ENCODE peak calls at places on chromosome 10, in six cellular contexts. One of them, this sample, is unnamed.

GRCh38 chr10:96456296-96456840 is 57.4 kb downstream of the TLL2 start:
- DNase-seq in foreskin fibroblast: no peak
- DNase-seq in heart left ventricle: no peak
- DNase-seq in astrocyte of the spinal cord: no peak
- DNase-seq in epithelial cell of esophagus: no peak
- DNase-seq in fibroblast of the aortic adventitia: no peak
- DNase-seq in this sample: no peak

GRCh38 chr10:69337312-69338132 is 59.2 kb downstream of the HK1 start:
- DNase-seq in foreskin fibroblast: peak
- DNase-seq in heart left ventricle: peak
- DNase-seq in astrocyte of the spinal cord: peak
- DNase-seq in epithelial cell of esophagus: peak
- DNase-seq in fibroblast of the aortic adventitia: peak
- DNase-seq in this sample: peak

GRCh38 chr10:20004087-20004523 is 187.9 kb downstream of the PLXDC2 start:
- DNase-seq in foreskin fibroblast: no peak
- DNase-seq in heart left ventricle: peak
- DNase-seq in astrocyte of the spinal cord: peak
- DNase-seq in epithelial cell of esophagus: peak
- DNase-seq in fibroblast of the aortic adventitia: peak
- DNase-seq in this sample: peak

GRCh38 chr10:3136336-3136735 is 36.2 kb downstream of the PITRM1 start:
- DNase-seq in foreskin fibroblast: no peak
- DNase-seq in heart left ventricle: peak
- DNase-seq in astrocyte of the spinal cord: no peak
- DNase-seq in epithelial cell of esophagus: peak
- DNase-seq in fibroblast of the aortic adventitia: peak
- DNase-seq in this sample: peak

GRCh38 chr10:122279725-122280141 is 8.6 kb downstream of the BTBD16 start:
- DNase-seq in foreskin fibroblast: peak
- DNase-seq in heart left ventricle: peak
- DNase-seq in astrocyte of the spinal cord: peak
- DNase-seq in epithelial cell of esophagus: peak
- DNase-seq in fibroblast of the aortic adventitia: peak
- DNase-seq in this sample: peak

GRCh38 chr10:130359711-130360110 is 223.5 kb downstream of the GLRX3 start:
- DNase-seq in foreskin fibroblast: no peak
- DNase-seq in heart left ventricle: no peak
- DNase-seq in astrocyte of the spinal cord: no peak
- DNase-seq in epithelial cell of esophagus: no peak
- DNase-seq in fibroblast of the aortic adventitia: no peak
- DNase-seq in this sample: no peak

GRCh38 chr10:5529702-5530411 is 5.1 kb downstream of the CALML3 start:
- DNase-seq in foreskin fibroblast: no peak
- DNase-seq in heart left ventricle: no peak
- DNase-seq in astrocyte of the spinal cord: no peak
- DNase-seq in epithelial cell of esophagus: no peak
- DNase-seq in fibroblast of the aortic adventitia: no peak
- DNase-seq in this sample: no peak

GRCh38 chr10:12444981-12445700 is 95.8 kb downstream of the CAMK1D start:
- DNase-seq in foreskin fibroblast: no peak
- DNase-seq in heart left ventricle: no peak
- DNase-seq in astrocyte of the spinal cord: no peak
- DNase-seq in epithelial cell of esophagus: no peak
- DNase-seq in fibroblast of the aortic adventitia: no peak
- DNase-seq in this sample: no peak

GRCh38 chr10:14605231-14605925 is 169.3 kb downstream of the FAM107B start:
- DNase-seq in foreskin fibroblast: no peak
- DNase-seq in heart left ventricle: no peak
- DNase-seq in astrocyte of the spinal cord: peak
- DNase-seq in epithelial cell of esophagus: peak
- DNase-seq in fibroblast of the aortic adventitia: peak
- DNase-seq in this sample: peak

GRCh38 chr10:122181901-122182799 is 88.9 kb upstream of the BTBD16 start:
- DNase-seq in foreskin fibroblast: no peak
- DNase-seq in heart left ventricle: no peak
- DNase-seq in astrocyte of the spinal cord: peak
- DNase-seq in epithelial cell of esophagus: no peak
- DNase-seq in fibroblast of the aortic adventitia: peak
- DNase-seq in this sample: peak

GRCh38 chr10:71948496-71949067 is 15.6 kb upstream of the CHST3 start:
- DNase-seq in foreskin fibroblast: no peak
- DNase-seq in heart left ventricle: no peak
- DNase-seq in astrocyte of the spinal cord: no peak
- DNase-seq in epithelial cell of esophagus: peak
- DNase-seq in fibroblast of the aortic adventitia: no peak
- DNase-seq in this sample: no peak

GRCh38 chr10:47372726-47373125 is 11.4 kb downstream of the ZNF488 start:
- DNase-seq in foreskin fibroblast: no peak
- DNase-seq in heart left ventricle: no peak
- DNase-seq in astrocyte of the spinal cord: no peak
- DNase-seq in epithelial cell of esophagus: no peak
- DNase-seq in fibroblast of the aortic adventitia: no peak
- DNase-seq in this sample: no peak

GRCh38 chr10:90912176-90912575 is 8.7 kb downstream of the ANKRD1 start:
- DNase-seq in foreskin fibroblast: no peak
- DNase-seq in heart left ventricle: no peak
- DNase-seq in astrocyte of the spinal cord: no peak
- DNase-seq in epithelial cell of esophagus: peak
- DNase-seq in fibroblast of the aortic adventitia: no peak
- DNase-seq in this sample: peak

GRCh38 chr10:133335238-133336122 is 1.2 kb downstream of the CALY start:
- DNase-seq in foreskin fibroblast: peak
- DNase-seq in heart left ventricle: no peak
- DNase-seq in astrocyte of the spinal cord: peak
- DNase-seq in epithelial cell of esophagus: no peak
- DNase-seq in fibroblast of the aortic adventitia: peak
- DNase-seq in this sample: peak

GRCh38 chr10:123413353-123413752 is 252.8 kb upstream of the GPR26 start:
- DNase-seq in foreskin fibroblast: no peak
- DNase-seq in heart left ventricle: no peak
- DNase-seq in astrocyte of the spinal cord: no peak
- DNase-seq in epithelial cell of esophagus: no peak
- DNase-seq in fibroblast of the aortic adventitia: no peak
- DNase-seq in this sample: no peak

GRCh38 chr10:78798976-78799730 is 269.6 kb upstream of the ZMIZ1 start:
- DNase-seq in foreskin fibroblast: no peak
- DNase-seq in heart left ventricle: no peak
- DNase-seq in astrocyte of the spinal cord: no peak
- DNase-seq in epithelial cell of esophagus: no peak
- DNase-seq in fibroblast of the aortic adventitia: peak
- DNase-seq in this sample: no peak

GRCh38 chr10:17375936-17376584 is 78.3 kb downstream of the ST8SIA6 start:
- DNase-seq in foreskin fibroblast: no peak
- DNase-seq in heart left ventricle: no peak
- DNase-seq in astrocyte of the spinal cord: no peak
- DNase-seq in epithelial cell of esophagus: no peak
- DNase-seq in fibroblast of the aortic adventitia: peak
- DNase-seq in this sample: peak

GRCh38 chr10:77301305-77301730 is 336.3 kb downstream of the KCNMA1 start:
- DNase-seq in foreskin fibroblast: peak
- DNase-seq in heart left ventricle: no peak
- DNase-seq in astrocyte of the spinal cord: peak
- DNase-seq in epithelial cell of esophagus: peak
- DNase-seq in fibroblast of the aortic adventitia: peak
- DNase-seq in this sample: peak

GRCh38 chr10:127398140-127398966 is 150.8 kb upstream of the NPS start:
- DNase-seq in foreskin fibroblast: peak
- DNase-seq in heart left ventricle: no peak
- DNase-seq in astrocyte of the spinal cord: peak
- DNase-seq in epithelial cell of esophagus: peak
- DNase-seq in fibroblast of the aortic adventitia: peak
- DNase-seq in this sample: peak

GRCh38 chr10:5538446-5538845 is 13.7 kb downstream of the CALML3 start:
- DNase-seq in foreskin fibroblast: peak
- DNase-seq in heart left ventricle: no peak
- DNase-seq in astrocyte of the spinal cord: peak
- DNase-seq in epithelial cell of esophagus: peak
- DNase-seq in fibroblast of the aortic adventitia: peak
- DNase-seq in this sample: peak

GRCh38 chr10:11765141-11765540 is 23.0 kb downstream of the ECHDC3 start:
- DNase-seq in foreskin fibroblast: no peak
- DNase-seq in heart left ventricle: no peak
- DNase-seq in astrocyte of the spinal cord: no peak
- DNase-seq in epithelial cell of esophagus: no peak
- DNase-seq in fibroblast of the aortic adventitia: no peak
- DNase-seq in this sample: no peak

GRCh38 chr10:58299580-58299979 is 30.6 kb downstream of the CISD1 start:
- DNase-seq in foreskin fibroblast: peak
- DNase-seq in heart left ventricle: peak
- DNase-seq in astrocyte of the spinal cord: peak
- DNase-seq in epithelial cell of esophagus: peak
- DNase-seq in fibroblast of the aortic adventitia: peak
- DNase-seq in this sample: peak

GRCh38 chr10:69317175-69318086 is 39.1 kb downstream of the HK1 start:
- DNase-seq in foreskin fibroblast: no peak
- DNase-seq in heart left ventricle: no peak
- DNase-seq in astrocyte of the spinal cord: no peak
- DNase-seq in epithelial cell of esophagus: peak
- DNase-seq in fibroblast of the aortic adventitia: no peak
- DNase-seq in this sample: no peak

GRCh38 chr10:34854147-34854601 is 39.1 kb upstream of the PARD3 start:
- DNase-seq in foreskin fibroblast: peak
- DNase-seq in heart left ventricle: no peak
- DNase-seq in astrocyte of the spinal cord: peak
- DNase-seq in epithelial cell of esophagus: peak
- DNase-seq in fibroblast of the aortic adventitia: peak
- DNase-seq in this sample: peak

GRCh38 chr10:132145521-132146185 is 41.1 kb upstream of the DPYSL4 start:
- DNase-seq in foreskin fibroblast: no peak
- DNase-seq in heart left ventricle: no peak
- DNase-seq in astrocyte of the spinal cord: no peak
- DNase-seq in epithelial cell of esophagus: no peak
- DNase-seq in fibroblast of the aortic adventitia: no peak
- DNase-seq in this sample: no peak

GRCh38 chr10:21547246-21547645 is 13.2 kb downstream of the MLLT10 start:
- DNase-seq in foreskin fibroblast: no peak
- DNase-seq in heart left ventricle: no peak
- DNase-seq in astrocyte of the spinal cord: no peak
- DNase-seq in epithelial cell of esophagus: no peak
- DNase-seq in fibroblast of the aortic adventitia: no peak
- DNase-seq in this sample: no peak

GRCh38 chr10:21556527-21556926 is 22.5 kb downstream of the MLLT10 start:
- DNase-seq in foreskin fibroblast: no peak
- DNase-seq in heart left ventricle: no peak
- DNase-seq in astrocyte of the spinal cord: no peak
- DNase-seq in epithelial cell of esophagus: no peak
- DNase-seq in fibroblast of the aortic adventitia: no peak
- DNase-seq in this sample: no peak

DNA sequence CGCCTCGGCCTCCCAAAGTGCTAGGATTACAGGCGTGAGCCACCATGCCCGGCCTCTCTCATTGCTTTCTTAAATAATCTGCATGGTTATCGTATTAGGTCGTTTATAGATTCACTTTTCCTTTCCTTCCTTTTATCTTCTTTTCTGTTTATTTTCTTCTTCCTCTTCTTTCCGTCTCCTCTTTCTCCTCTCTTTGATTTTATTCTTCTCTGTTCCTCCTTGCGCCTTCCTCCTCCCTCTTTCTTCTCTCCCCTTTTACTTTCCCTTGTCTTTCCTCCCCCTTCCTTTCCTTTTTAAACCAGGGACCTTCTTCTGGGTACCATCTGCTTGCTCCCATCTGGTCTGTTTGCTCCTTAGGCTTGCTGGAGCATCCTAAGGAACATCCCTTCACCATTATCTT is 18.6 kb downstream of the MLLT10 start:
- DNase-seq in foreskin fibroblast: no peak
- DNase-seq in heart left ventricle: no peak
- DNase-seq in astrocyte of the spinal cord: no peak
- DNase-seq in epithelial cell of esophagus: no peak
- DNase-seq in fibroblast of the aortic adventitia: no peak
- DNase-seq in this sample: no peak
- H3K4me3 ChIP-seq in foreskin fibroblast: no peak
- H3K4me3 ChIP-seq in heart left ventricle: no peak
- H3K4me3 ChIP-seq in astrocyte of the spinal cord: no peak
- H3K4me3 ChIP-seq in epithelial cell of esophagus: no peak
- H3K4me3 ChIP-seq in fibroblast of the aortic adventitia: no peak
- H3K4me3 ChIP-seq in this sample: no peak

GRCh38 chr10:113704637-113705343 is 25.1 kb downstream of the CASP7 start:
- DNase-seq in foreskin fibroblast: peak
- DNase-seq in heart left ventricle: no peak
- DNase-seq in astrocyte of the spinal cord: peak
- DNase-seq in epithelial cell of esophagus: peak
- DNase-seq in fibroblast of the aortic adventitia: peak
- DNase-seq in this sample: peak
- TF ChIP-seq CTCF in foreskin fibroblast: peak
- TF ChIP-seq CTCF in heart left ventricle: peak
- TF ChIP-seq CTCF in astrocyte of the spinal cord: peak
- TF ChIP-seq CTCF in epithelial cell of esophagus: peak
- TF ChIP-seq CTCF in fibroblast of the aortic adventitia: peak
- TF ChIP-seq CTCF in this sample: peak

DNA sequence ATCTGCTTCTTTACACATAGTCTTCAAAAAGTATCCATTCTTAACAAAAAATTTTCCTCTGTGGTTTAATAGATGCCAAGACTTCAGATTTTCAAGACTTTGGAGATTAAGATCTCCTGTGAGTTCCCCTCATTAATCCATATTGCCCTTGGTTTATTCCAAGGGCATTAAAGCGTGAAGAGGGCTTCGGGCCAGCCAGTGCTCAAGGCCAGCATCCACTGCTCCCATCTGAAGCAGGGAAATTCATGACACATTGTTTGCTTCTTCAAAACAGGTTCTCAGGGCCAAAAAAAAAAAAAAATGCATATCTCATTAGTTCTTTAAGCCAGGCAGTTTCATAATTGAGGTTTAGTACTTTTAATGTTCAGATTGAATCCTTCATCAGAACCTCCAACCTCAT is 137.3 kb upstream of the RHOBTB1 start:
- DNase-seq in foreskin fibroblast: no peak
- DNase-seq in heart left ventricle: no peak
- DNase-seq in astrocyte of the spinal cord: no peak
- DNase-seq in epithelial cell of esophagus: no peak
- DNase-seq in fibroblast of the aortic adventitia: no peak
- DNase-seq in this sample: no peak
- H3K4me3 ChIP-seq in foreskin fibroblast: no peak
- H3K4me3 ChIP-seq in heart left ventricle: no peak
- H3K4me3 ChIP-seq in astrocyte of the spinal cord: no peak
- H3K4me3 ChIP-seq in epithelial cell of esophagus: no peak
- H3K4me3 ChIP-seq in fibroblast of the aortic adventitia: no peak
- H3K4me3 ChIP-seq in this sample: no peak

GRCh38 chr10:74548676-74549075 is 277.7 kb upstream of the KAT6B start:
- DNase-seq in foreskin fibroblast: no peak
- DNase-seq in heart left ventricle: no peak
- DNase-seq in astrocyte of the spinal cord: no peak
- DNase-seq in epithelial cell of esophagus: peak
- DNase-seq in fibroblast of the aortic adventitia: no peak
- DNase-seq in this sample: no peak

GRCh38 chr10:74541375-74541774 is 285.0 kb upstream of the KAT6B start:
- DNase-seq in foreskin fibroblast: no peak
- DNase-seq in heart left ventricle: no peak
- DNase-seq in astrocyte of the spinal cord: no peak
- DNase-seq in epithelial cell of esophagus: no peak
- DNase-seq in fibroblast of the aortic adventitia: no peak
- DNase-seq in this sample: no peak

GRCh38 chr10:74542077-74542476 is 284.3 kb upstream of the KAT6B start:
- DNase-seq in foreskin fibroblast: peak
- DNase-seq in heart left ventricle: no peak
- DNase-seq in astrocyte of the spinal cord: peak
- DNase-seq in epithelial cell of esophagus: peak
- DNase-seq in fibroblast of the aortic adventitia: peak
- DNase-seq in this sample: peak

GRCh38 chr10:74543276-74543675 is 283.1 kb upstream of the KAT6B start:
- DNase-seq in foreskin fibroblast: no peak
- DNase-seq in heart left ventricle: no peak
- DNase-seq in astrocyte of the spinal cord: no peak
- DNase-seq in epithelial cell of esophagus: no peak
- DNase-seq in fibroblast of the aortic adventitia: peak
- DNase-seq in this sample: peak

GRCh38 chr10:74544106-74544505 is 282.3 kb upstream of the KAT6B start:
- DNase-seq in foreskin fibroblast: no peak
- DNase-seq in heart left ventricle: no peak
- DNase-seq in astrocyte of the spinal cord: peak
- DNase-seq in epithelial cell of esophagus: peak
- DNase-seq in fibroblast of the aortic adventitia: peak
- DNase-seq in this sample: peak
- TF ChIP-seq CTCF in foreskin fibroblast: no peak
- TF ChIP-seq CTCF in heart left ventricle: no peak
- TF ChIP-seq CTCF in astrocyte of the spinal cord: no peak
- TF ChIP-seq CTCF in epithelial cell of esophagus: no peak
- TF ChIP-seq CTCF in fibroblast of the aortic adventitia: no peak
- TF ChIP-seq CTCF in this sample: no peak